ENCODE peak calls at places on chromosomes 4 and X, in five cellular contexts. One of them, this sample, is unnamed. For H3K4me1, the result is how much of the 10 kb centered on the place peaks cover.

GRCh38 chrX:40173662-40174593 is 76.2 kb upstream of the BCOR start:
- DNase-seq in mesenchymal stem cell: peak
- DNase-seq in neuronal stem cell: no peak
- DNase-seq in mesendoderm: peak
- DNase-seq in H1: peak
- DNase-seq in this sample: peak

GRCh38 chrX:42952621-42953020 is 174.7 kb upstream of the PPP1R2C start:
- DNase-seq in mesenchymal stem cell: no peak
- DNase-seq in neuronal stem cell: no peak
- DNase-seq in H1: no peak
- DNase-seq in mesendoderm: no peak
- DNase-seq in this sample: no peak

GRCh38 chr4:39719804-39720580 is 22.1 kb downstream of the UBE2K start:
- DNase-seq in mesenchymal stem cell: peak
- DNase-seq in H1: no peak
- DNase-seq in neuronal stem cell: no peak
- DNase-seq in mesendoderm: no peak
- DNase-seq in this sample: peak

GRCh38 chr4:153741529-153741928 is 18.3 kb downstream of the RNF175 start:
- DNase-seq in mesenchymal stem cell: no peak
- DNase-seq in H1: no peak
- DNase-seq in neuronal stem cell: no peak
- DNase-seq in mesendoderm: no peak
- DNase-seq in this sample: no peak

GRCh38 chrX:134803551-134804183 is 145.4 kb upstream of the PLAC1 start:
- DNase-seq in mesenchymal stem cell: no peak
- DNase-seq in neuronal stem cell: no peak
- DNase-seq in H1: no peak
- DNase-seq in mesendoderm: peak
- DNase-seq in this sample: no peak

GRCh38 chr4:152843476-152844107 is 63.8 kb downstream of the ARFIP1 start:
- DNase-seq in mesenchymal stem cell: peak
- DNase-seq in neuronal stem cell: no peak
- DNase-seq in mesendoderm: peak
- DNase-seq in H1: no peak
- DNase-seq in this sample: no peak

GRCh38 chr4:111689214-111689613 is 456.0 kb upstream of the FAM241A start:
- DNase-seq in mesenchymal stem cell: peak
- DNase-seq in H1: no peak
- DNase-seq in mesendoderm: no peak
- DNase-seq in neuronal stem cell: no peak
- DNase-seq in this sample: no peak

GRCh38 chr4:2794707-2795557 is 2.0 kb downstream of the SH3BP2 start:
- DNase-seq in H1: no peak
- DNase-seq in neuronal stem cell: no peak
- DNase-seq in mesendoderm: no peak
- DNase-seq in mesenchymal stem cell: peak
- DNase-seq in this sample: no peak

GRCh38 chr4:129455462-129455861 is 359.5 kb downstream of the C4orf33 start:
- DNase-seq in H1: no peak
- DNase-seq in mesendoderm: no peak
- DNase-seq in mesenchymal stem cell: no peak
- DNase-seq in neuronal stem cell: no peak
- DNase-seq in this sample: no peak

GRCh38 chr4:55675196-55675793 is 39.2 kb upstream of the NMU start:
- DNase-seq in H1: no peak
- DNase-seq in mesenchymal stem cell: no peak
- DNase-seq in neuronal stem cell: no peak
- DNase-seq in mesendoderm: peak
- DNase-seq in this sample: no peak

GRCh38 chrX:51024106-51024696 is 113.7 kb downstream of the BMP15 start:
- DNase-seq in mesendoderm: no peak
- DNase-seq in mesenchymal stem cell: no peak
- DNase-seq in neuronal stem cell: no peak
- DNase-seq in H1: no peak
- DNase-seq in this sample: no peak

GRCh38 chr4:38412137-38412536 is 251.9 kb upstream of the KLF3 start:
- DNase-seq in mesendoderm: no peak
- DNase-seq in mesenchymal stem cell: no peak
- DNase-seq in H1: no peak
- DNase-seq in neuronal stem cell: no peak
- DNase-seq in this sample: no peak

GRCh38 chr4:38411092-38411491 is 252.9 kb upstream of the KLF3 start:
- DNase-seq in mesendoderm: no peak
- DNase-seq in neuronal stem cell: no peak
- DNase-seq in H1: no peak
- DNase-seq in mesenchymal stem cell: no peak
- DNase-seq in this sample: peak

GRCh38 chr4:38413524-38414341 is 250.3 kb upstream of the KLF3 start:
- DNase-seq in H1: no peak
- DNase-seq in mesendoderm: no peak
- DNase-seq in neuronal stem cell: no peak
- DNase-seq in mesenchymal stem cell: no peak
- DNase-seq in this sample: no peak

GRCh38 chr4:38406243-38406642 is 257.8 kb upstream of the KLF3 start:
- DNase-seq in mesendoderm: no peak
- DNase-seq in mesenchymal stem cell: no peak
- DNase-seq in neuronal stem cell: no peak
- DNase-seq in H1: no peak
- DNase-seq in this sample: no peak

DNA sequence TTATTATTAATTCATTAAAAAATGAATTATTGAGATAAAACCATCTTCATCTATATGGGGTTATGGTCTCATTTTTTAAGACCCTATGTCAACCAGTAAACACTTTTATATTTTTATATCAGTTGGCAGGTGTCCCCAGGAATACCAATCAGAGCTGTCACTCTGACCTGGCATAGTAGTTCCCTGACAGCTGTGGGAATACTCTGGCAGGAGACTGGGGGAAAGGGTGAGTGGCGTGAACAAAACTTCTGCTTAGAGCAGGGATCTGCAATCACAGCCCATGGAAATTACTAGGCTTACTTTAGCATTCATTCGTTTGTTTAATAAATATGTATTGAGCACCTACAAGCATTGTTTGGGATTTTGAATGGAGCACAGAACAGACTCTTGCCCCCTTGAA is 254.1 kb upstream of the KLF3 start:
- DNase-seq in neuronal stem cell: no peak
- DNase-seq in mesenchymal stem cell: no peak
- DNase-seq in mesendoderm: no peak
- DNase-seq in H1: no peak
- DNase-seq in this sample: no peak
- H3K4me1 ChIP-seq in neuronal stem cell: under half
- H3K4me1 ChIP-seq in mesenchymal stem cell: under half
- H3K4me1 ChIP-seq in mesendoderm: under half
- H3K4me1 ChIP-seq in H1: under half
- H3K4me1 ChIP-seq in this sample: under half

DNA sequence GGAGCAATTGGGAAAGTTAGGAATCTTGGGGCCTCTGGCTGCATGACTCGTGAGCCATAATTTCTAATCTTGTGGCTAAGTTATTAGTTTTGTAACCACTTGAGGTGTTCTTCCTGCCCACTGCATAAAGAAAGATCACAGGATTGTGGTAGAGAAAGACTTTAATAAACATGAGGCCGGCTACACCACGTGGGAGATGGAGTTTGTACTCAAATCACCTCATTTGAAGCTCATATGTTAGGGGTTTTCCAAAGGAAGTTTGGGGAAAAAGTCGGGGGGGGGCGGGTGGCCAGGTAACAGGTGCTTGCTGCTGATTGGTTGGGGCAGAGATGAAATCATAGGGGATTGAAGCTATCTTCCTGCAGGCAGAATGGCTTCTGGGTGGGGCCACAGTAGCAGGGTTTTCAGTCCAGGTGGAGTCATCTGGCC is 287.8 kb downstream of the ZNF674 start:
- DNase-seq in mesendoderm: no peak
- DNase-seq in mesenchymal stem cell: no peak
- DNase-seq in neuronal stem cell: no peak
- DNase-seq in H1: no peak
- DNase-seq in this sample: no peak
- H3K27ac ChIP-seq in mesendoderm: no peak
- H3K27ac ChIP-seq in mesenchymal stem cell: no peak
- H3K27ac ChIP-seq in neuronal stem cell: no peak
- H3K27ac ChIP-seq in H1: no peak
- H3K27ac ChIP-seq in this sample: no peak

DNA sequence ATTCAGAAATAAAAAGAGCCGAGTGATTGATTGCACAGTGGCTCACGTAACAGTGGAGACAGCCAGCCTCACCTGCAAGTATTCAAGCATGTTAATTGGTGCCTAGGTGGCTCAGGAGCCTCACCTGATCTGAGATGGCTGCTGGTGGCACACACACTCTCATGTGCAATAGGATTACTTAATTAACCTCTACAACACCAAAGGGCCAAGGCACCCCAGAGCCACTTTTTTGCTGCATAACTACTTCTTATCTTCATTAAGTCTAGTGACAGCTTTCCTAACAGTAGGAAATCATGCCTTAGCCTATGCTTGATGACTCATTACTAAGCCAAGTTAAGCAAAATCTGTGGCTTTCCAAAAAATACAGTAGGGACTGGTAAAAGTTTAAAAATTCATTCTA is 117.3 kb upstream of the NOCT start:
- DNase-seq in H1: no peak
- DNase-seq in mesenchymal stem cell: peak
- DNase-seq in neuronal stem cell: no peak
- DNase-seq in mesendoderm: peak
- DNase-seq in this sample: peak
- H3K4ac ChIP-seq in H1: no peak
- H3K4ac ChIP-seq in mesenchymal stem cell: peak
- H3K4ac ChIP-seq in neuronal stem cell: no peak
- H3K4ac ChIP-seq in mesendoderm: no peak
- H3K4ac ChIP-seq in this sample: no peak

GRCh38 chrX:101231080-101231479 is 11.5 kb downstream of the DRP2 start:
- DNase-seq in H1: no peak
- DNase-seq in mesendoderm: no peak
- DNase-seq in neuronal stem cell: no peak
- DNase-seq in mesenchymal stem cell: no peak
- DNase-seq in this sample: no peak

GRCh38 chrX:101223226-101223625 is 3.6 kb downstream of the DRP2 start:
- DNase-seq in neuronal stem cell: no peak
- DNase-seq in mesendoderm: no peak
- DNase-seq in mesenchymal stem cell: no peak
- DNase-seq in H1: no peak
- DNase-seq in this sample: no peak

GRCh38 chrX:101230636-101231035 is 11.1 kb downstream of the DRP2 start:
- DNase-seq in neuronal stem cell: no peak
- DNase-seq in mesenchymal stem cell: peak
- DNase-seq in H1: no peak
- DNase-seq in mesendoderm: no peak
- DNase-seq in this sample: no peak

GRCh38 chrX:101232316-101232715 is 12.7 kb downstream of the DRP2 start:
- DNase-seq in H1: no peak
- DNase-seq in mesendoderm: no peak
- DNase-seq in mesenchymal stem cell: no peak
- DNase-seq in neuronal stem cell: no peak
- DNase-seq in this sample: no peak

DNA sequence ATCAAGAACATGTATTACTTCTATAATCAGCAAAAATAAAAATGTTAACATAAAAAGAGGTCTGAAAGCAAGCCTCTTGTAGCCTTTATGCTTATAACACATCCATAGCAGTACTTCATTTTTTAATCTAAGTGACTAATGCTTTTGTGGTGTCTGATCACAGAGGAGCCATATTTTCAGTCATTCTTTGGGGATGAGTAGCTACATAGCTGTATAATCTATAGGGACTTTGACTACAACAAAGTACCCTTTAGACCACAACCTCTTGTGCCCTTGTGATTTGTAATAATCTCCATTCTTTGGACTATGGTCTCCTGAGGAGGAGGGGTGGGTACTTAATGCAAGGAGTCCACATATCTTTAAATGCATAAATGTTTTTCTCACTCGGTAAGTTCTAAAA is 9.6 kb downstream of the DRP2 start:
- DNase-seq in neuronal stem cell: no peak
- DNase-seq in mesenchymal stem cell: peak
- DNase-seq in mesendoderm: no peak
- DNase-seq in H1: no peak
- DNase-seq in this sample: no peak
- H3K4me1 ChIP-seq in neuronal stem cell: under half
- H3K4me1 ChIP-seq in mesenchymal stem cell: under half
- H3K4me1 ChIP-seq in mesendoderm: under half
- H3K4me1 ChIP-seq in H1: under half
- H3K4me1 ChIP-seq in this sample: under half

DNA sequence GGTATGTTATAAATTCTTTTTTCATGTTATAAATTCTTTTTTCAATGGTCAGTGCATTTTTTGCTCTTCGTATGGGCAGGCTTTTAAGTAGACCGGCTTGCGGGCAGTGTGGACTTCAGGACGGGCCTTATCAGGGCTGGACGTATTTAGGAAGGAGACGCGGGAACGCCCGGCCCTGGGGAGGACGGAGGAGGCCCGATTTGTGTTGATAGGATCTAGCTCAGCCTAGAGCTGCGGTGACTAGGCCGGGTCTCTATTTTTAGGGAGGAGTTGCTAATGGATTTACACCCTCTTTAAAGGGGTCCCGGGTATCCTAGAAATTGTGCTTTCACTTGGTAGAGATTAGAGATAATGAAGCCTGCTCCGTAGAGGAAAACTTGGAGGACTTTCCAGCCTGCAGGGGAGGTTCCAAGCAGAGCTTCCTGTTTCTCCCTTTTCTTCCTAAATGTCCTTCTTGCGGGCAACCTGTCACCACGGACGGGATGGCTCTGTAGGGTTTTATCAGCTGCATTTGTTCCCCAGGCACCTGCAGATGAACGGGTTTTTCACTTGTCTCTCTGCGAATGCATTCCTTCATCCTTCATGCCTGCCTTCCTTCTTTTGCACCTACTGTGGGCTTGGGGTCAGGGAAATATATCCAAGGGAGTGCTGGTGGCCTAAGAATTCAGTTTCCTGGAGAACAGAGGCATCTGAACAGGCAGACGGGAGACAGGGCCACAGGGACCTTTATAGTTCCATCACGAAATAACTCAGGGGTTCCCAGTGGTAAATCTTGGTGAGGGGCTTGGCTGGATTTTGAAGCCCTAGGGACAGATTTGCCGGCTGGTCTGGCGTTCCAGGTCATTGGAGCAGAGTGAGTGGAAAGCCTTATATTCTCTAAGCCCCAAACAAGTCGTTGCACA is 1.4 kb downstream of the CD99 start:
- DNase-seq in H1: no peak
- DNase-seq in mesenchymal stem cell: no peak
- DNase-seq in mesendoderm: peak
- DNase-seq in neuronal stem cell: no peak
- DNase-seq in this sample: peak
- H3K27ac ChIP-seq in H1: no peak
- H3K27ac ChIP-seq in mesenchymal stem cell: peak
- H3K27ac ChIP-seq in mesendoderm: no peak
- H3K27ac ChIP-seq in neuronal stem cell: no peak
- H3K27ac ChIP-seq in this sample: peak

GRCh38 chr4:26525136-26525535 is 34.9 kb upstream of the CCKAR start:
- DNase-seq in mesendoderm: peak
- DNase-seq in H1: no peak
- DNase-seq in neuronal stem cell: no peak
- DNase-seq in mesenchymal stem cell: peak
- DNase-seq in this sample: no peak
- H3K4ac ChIP-seq in mesendoderm: no peak
- H3K4ac ChIP-seq in H1: no peak
- H3K4ac ChIP-seq in neuronal stem cell: no peak
- H3K4ac ChIP-seq in mesenchymal stem cell: no peak
- H3K4ac ChIP-seq in this sample: no peak

This sample was measured in trophoblast cell.